ENCODE peak calls at places on chromosome 15, in six cellular contexts. Z is fibroblast of mammary gland, U is prostate gland, C is endothelial cell, B is dorsolateral prefrontal cortex, X is BE2C. M is an unnamed sample.

GRCh38 chr15:99423186-99424130 is 142.3 kb upstream of the MEF2A start:
- DNase-seq in X (no peak), U (no peak), Z (no peak), B (no peak), C (no peak), M (no peak)

GRCh38 chr15:51321316-51321715 is 17.1 kb downstream of the CYP19A1 start:
- DNase-seq in Z (no peak), B (no peak), X (no peak), C (no peak), U (no peak), M (no peak)

GRCh38 chr15:100383302-100384107 is 41.7 kb upstream of the ADAMTS17 start:
- DNase-seq in X (peak; percentile 30), C (peak; percentile 42), Z (peak; percentile 8), B (no peak), U (peak; percentile 23), M (no peak)

GRCh38 chr15:55992769-55993110 is 672 bp downstream of the NEDD4 start:
- DNase-seq in B (no peak), U (no peak), X (no peak), Z (no peak), C (no peak), M (no peak)

GRCh38 chr15:57319919-57320542 is 56.3 kb upstream of the CGNL1 start:
- DNase-seq in B (no peak), X (no peak), U (no peak), C (no peak), Z (no peak), M (no peak)

GRCh38 chr15:70422342-70422741 is 324.6 kb upstream of the TLE3 start:
- DNase-seq in C (no peak), X (no peak), Z (no peak), B (no peak), U (no peak), M (no peak)

GRCh38 chr15:38536201-38536676 is 28.4 kb downstream of the RASGRP1 start:
- DNase-seq in U (no peak), X (no peak), B (no peak), Z (peak; percentile 92), C (no peak), M (no peak)

GRCh38 chr15:22262613-22263020 is 182.3 kb downstream of the OR4M2 start:
- DNase-seq in C (no peak), B (no peak), X (no peak), U (no peak), Z (peak; percentile 13), M (no peak)

GRCh38 chr15:82538961-82539689 is 1.1 kb downstream of the RPS17 start:
- DNase-seq in X (no peak), Z (peak; percentile 38), B (no peak), C (no peak), U (no peak), M (no peak)

GRCh38 chr15:81939604-81940440 is 106.0 kb downstream of the MEX3B start:
- DNase-seq in Z (peak; percentile 66), X (peak; percentile 33), B (no peak), U (no peak), C (peak; percentile 44), M (peak; percentile 48)

GRCh38 chr15:51077565-51078153 is 17.0 kb downstream of the TNFAIP8L3 start:
- DNase-seq in U (no peak), C (peak; percentile 42), X (peak; percentile 49), B (no peak), Z (peak; percentile 70), M (peak; percentile 84)

GRCh38 chr15:89447676-89448075 is 48.7 kb downstream of the RHCG start:
- DNase-seq in X (no peak), U (no peak), C (no peak), Z (no peak), B (no peak), M (no peak)

GRCh38 chr15:77634266-77634962 is 1.7 kb upstream of the LINGO1 start:
- DNase-seq in X (peak; percentile 90), U (peak; percentile 48), Z (peak; percentile 58), B (peak; percentile 71), C (peak; percentile 88), M (peak; percentile 86)

GRCh38 chr15:76208786-76209424 is 102.4 kb downstream of the ETFA start:
- DNase-seq in U (no peak), B (no peak), C (no peak), Z (no peak), X (peak; percentile 25), M (no peak)

GRCh38 chr15:40339621-40339945 is 1.2 kb downstream of the CCDC9B start:
- DNase-seq in B (no peak), Z (no peak), X (peak; percentile 66), U (no peak), C (no peak), M (no peak)

GRCh38 chr15:66072616-66073361 is 180.8 kb downstream of the MEGF11 start:
- DNase-seq in U (no peak), C (no peak), Z (no peak), X (no peak), B (no peak), M (no peak)

GRCh38 chr15:58142827-58143226 is 4.6 kb downstream of the AQP9 start:
- DNase-seq in U (no peak), C (no peak), B (no peak), X (no peak), Z (no peak), M (no peak)

GRCh38 chr15:75732206-75732808 is 19.7 kb upstream of the CSPG4 start:
- DNase-seq in Z (no peak), C (no peak), X (no peak), U (no peak), B (no peak), M (no peak)

GRCh38 chr15:42876224-42876623 is 44.4 kb downstream of the TTBK2 start:
- DNase-seq in B (no peak), Z (no peak), C (no peak), U (no peak), X (no peak), M (no peak)

GRCh38 chr15:60477991-60478632 is 830 bp downstream of the ICE2 start:
- DNase-seq in X (no peak), C (no peak), Z (peak; percentile 41), B (no peak), U (peak; percentile 16), M (peak; percentile 23)

GRCh38 chr15:58283302-58283701 is 145.1 kb downstream of the AQP9 start:
- DNase-seq in B (no peak), U (no peak), X (no peak), C (no peak), Z (no peak), M (no peak)

GRCh38 chr15:100898661-100899462 is 19.2 kb downstream of the ALDH1A3 start:
- DNase-seq in C (no peak), B (no peak), Z (no peak), U (no peak), X (no peak), M (no peak)

GRCh38 chr15:60757273-60757672 is 278.3 kb upstream of the ICE2 start:
- DNase-seq in U (no peak), C (no peak), B (no peak), Z (no peak), X (no peak), M (no peak)

GRCh38 chr15:88986949-88987589 is 73.9 kb upstream of the MFGE8 start:
- DNase-seq in X (no peak), U (no peak), B (no peak), C (no peak), Z (no peak), M (no peak)

GRCh38 chr15:96585634-96586386 is 255.3 kb downstream of the NR2F2 start:
- DNase-seq in Z (peak; percentile 31), U (no peak), X (no peak), B (no peak), C (no peak), M (no peak)
- TF ChIP-seq CTCF in Z (peak; percentile 39), U (no peak), X (peak; percentile 59), B (no peak), C (no peak), M (no peak)

DNA sequence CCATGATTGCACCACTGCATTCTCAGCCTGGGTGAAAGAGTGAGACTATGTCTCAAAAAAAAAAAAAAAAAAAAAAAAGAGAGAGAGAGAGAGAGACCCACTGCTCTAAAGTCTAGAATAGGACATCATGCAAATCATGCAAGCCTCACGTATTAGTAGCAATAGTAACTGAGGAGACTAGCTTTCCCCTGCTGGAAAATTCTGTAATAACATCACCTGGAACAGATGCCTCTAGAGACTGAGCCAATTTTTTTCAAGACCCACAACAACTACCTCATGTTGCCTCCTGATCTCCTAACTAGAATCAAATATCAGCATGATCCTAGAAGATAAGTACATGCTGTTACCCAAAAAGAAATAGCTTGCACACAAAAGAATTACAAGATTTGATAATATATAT is 461.9 kb downstream of the AGBL1 start:
- DNase-seq in B (no peak), U (no peak), Z (no peak), X (no peak), C (no peak), M (no peak)
- TF ChIP-seq CTCF in B (no peak), U (no peak), Z (no peak), X (no peak), C (no peak), M (no peak)

GRCh38 chr15:69305933-69306568 is 7.3 kb downstream of the PAQR5 start:
- DNase-seq in U (no peak), C (no peak), Z (no peak), X (no peak), B (no peak), M (no peak)

GRCh38 chr15:69305204-69305931 is 6.7 kb downstream of the PAQR5 start:
- DNase-seq in B (no peak), X (no peak), C (no peak), U (no peak), Z (peak; percentile 96), M (no peak)

GRCh38 chr15:69302929-69303328 is 4.2 kb downstream of the PAQR5 start:
- DNase-seq in Z (no peak), C (no peak), U (no peak), X (no peak), B (no peak), M (no peak)

GRCh38 chr15:69304176-69304533 is 5.4 kb downstream of the PAQR5 start:
- DNase-seq in Z (peak; percentile 96), C (no peak), U (no peak), B (no peak), X (no peak), M (no peak)

GRCh38 chr15:69303337-69304175 is 4.8 kb downstream of the PAQR5 start:
- DNase-seq in B (no peak), X (no peak), Z (peak; percentile 43), U (no peak), C (no peak), M (no peak)
- TF ChIP-seq CTCF in B (no peak), X (peak; percentile 27), Z (peak; percentile 27), U (no peak), C (peak; percentile 45), M (peak; percentile 15)

DNA sequence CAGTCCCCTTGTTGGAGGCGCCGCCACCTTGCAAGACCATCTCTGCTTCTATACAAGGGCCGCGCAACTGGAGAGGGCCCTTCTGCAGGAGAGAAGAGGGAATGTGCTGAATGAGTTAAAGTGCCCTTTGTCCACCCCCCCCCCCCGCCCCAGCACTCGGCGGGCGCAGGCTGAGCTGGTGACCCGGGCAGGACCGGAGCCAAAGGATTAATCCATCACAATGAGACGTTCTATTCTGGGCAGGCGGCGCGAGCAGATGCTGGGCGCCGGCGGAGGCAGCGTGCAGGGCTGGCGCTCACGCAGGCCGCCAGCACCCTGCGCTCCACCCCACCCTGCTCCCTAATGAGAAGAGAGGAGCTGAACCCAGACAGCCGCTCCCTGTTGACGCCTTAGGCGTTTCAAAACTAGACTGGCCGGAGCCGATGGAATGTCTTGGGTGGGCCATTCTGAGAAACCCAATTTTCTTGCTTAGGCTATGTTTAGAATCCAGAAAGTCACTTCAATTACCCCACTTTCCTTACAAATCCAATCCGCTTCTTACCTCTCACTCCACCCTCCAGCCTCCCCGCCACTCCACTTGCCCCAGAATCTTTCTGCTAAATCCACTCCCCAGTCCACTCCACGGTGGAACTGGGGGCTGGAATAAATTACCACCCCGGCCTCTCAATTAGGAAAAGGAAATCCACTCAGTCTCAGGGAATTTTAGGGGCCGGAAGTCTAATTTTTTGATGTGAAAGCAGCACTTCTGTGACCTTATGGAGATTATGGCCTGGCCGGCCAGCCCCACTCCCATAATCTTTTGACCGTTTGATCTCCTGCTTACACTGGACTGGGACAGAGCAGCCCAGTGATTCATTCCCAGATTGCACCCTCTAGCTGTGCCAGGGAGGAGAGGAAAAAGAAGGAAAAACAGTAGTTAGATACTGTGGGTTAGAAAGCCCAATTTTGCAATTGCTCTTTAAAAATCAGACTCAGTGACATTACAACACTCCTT is 32.7 kb downstream of the GJD2 start:
- DNase-seq in B (peak; percentile 56), X (peak; percentile 81), C (peak; percentile 22), Z (peak; percentile 23), U (no peak), M (no peak)
- TF ChIP-seq CTCF in B (peak; percentile 40), X (peak; percentile 30), C (no peak), Z (peak; percentile 21), U (no peak), M (no peak)